ENCODE peak calls at places on chromosomes 4 and X, in seven cellular contexts. One of them, this sample, is unnamed.

GRCh38 chrX:39491548-39492297 is 606.0 kb downstream of the BCOR start:
- DNase-seq in CD8-positive, alpha-beta T cell: peak
- DNase-seq in GM06990: peak
- DNase-seq in colonic mucosa: peak
- DNase-seq in neural crest cell: no peak
- DNase-seq in A549: no peak
- DNase-seq in cardiac muscle cell: no peak
- DNase-seq in this sample: no peak

GRCh38 chr4:113474017-113474416 is 287.5 kb downstream of the CAMK2D start:
- DNase-seq in CD8-positive, alpha-beta T cell: no peak
- DNase-seq in GM06990: no peak
- DNase-seq in colonic mucosa: no peak
- DNase-seq in neural crest cell: no peak
- DNase-seq in A549: no peak
- DNase-seq in cardiac muscle cell: no peak
- DNase-seq in this sample: no peak

GRCh38 chr4:56410247-56410646 is 23.0 kb upstream of the AASDH start:
- DNase-seq in CD8-positive, alpha-beta T cell: no peak
- DNase-seq in GM06990: no peak
- DNase-seq in colonic mucosa: peak
- DNase-seq in neural crest cell: no peak
- DNase-seq in A549: peak
- DNase-seq in cardiac muscle cell: peak
- DNase-seq in this sample: peak

GRCh38 chrX:47482512-47483309 is at the start of gene ZNF41:
- DNase-seq in CD8-positive, alpha-beta T cell: peak
- DNase-seq in GM06990: peak
- DNase-seq in colonic mucosa: peak
- DNase-seq in neural crest cell: peak
- DNase-seq in A549: peak
- DNase-seq in cardiac muscle cell: peak
- DNase-seq in this sample: peak

GRCh38 chr4:165723051-165723805 is 149.8 kb upstream of the TLL1 start:
- DNase-seq in CD8-positive, alpha-beta T cell: no peak
- DNase-seq in GM06990: no peak
- DNase-seq in colonic mucosa: no peak
- DNase-seq in neural crest cell: no peak
- DNase-seq in A549: no peak
- DNase-seq in cardiac muscle cell: no peak
- DNase-seq in this sample: no peak

GRCh38 chrX:15055146-15055930 is 182.1 kb downstream of the MOSPD2 start:
- DNase-seq in CD8-positive, alpha-beta T cell: no peak
- DNase-seq in GM06990: no peak
- DNase-seq in colonic mucosa: no peak
- DNase-seq in neural crest cell: no peak
- DNase-seq in A549: no peak
- DNase-seq in cardiac muscle cell: no peak
- DNase-seq in this sample: no peak

GRCh38 chr4:121140712-121141111 is 23.4 kb downstream of the TNIP3 start:
- DNase-seq in CD8-positive, alpha-beta T cell: no peak
- DNase-seq in GM06990: no peak
- DNase-seq in colonic mucosa: no peak
- DNase-seq in neural crest cell: no peak
- DNase-seq in A549: no peak
- DNase-seq in cardiac muscle cell: no peak
- DNase-seq in this sample: no peak

GRCh38 chr4:12884846-12885796 is 599.0 kb downstream of the RAB28 start:
- DNase-seq in CD8-positive, alpha-beta T cell: no peak
- DNase-seq in GM06990: no peak
- DNase-seq in colonic mucosa: no peak
- DNase-seq in neural crest cell: no peak
- DNase-seq in A549: no peak
- DNase-seq in cardiac muscle cell: no peak
- DNase-seq in this sample: no peak

GRCh38 chr4:136650541-136651277 is 881.6 kb downstream of the PCDH18 start:
- DNase-seq in CD8-positive, alpha-beta T cell: no peak
- DNase-seq in GM06990: no peak
- DNase-seq in colonic mucosa: no peak
- DNase-seq in neural crest cell: no peak
- DNase-seq in A549: peak
- DNase-seq in cardiac muscle cell: no peak
- DNase-seq in this sample: peak

GRCh38 chr4:186248643-186249042 is 17.3 kb upstream of the F11 start:
- DNase-seq in CD8-positive, alpha-beta T cell: no peak
- DNase-seq in GM06990: no peak
- DNase-seq in colonic mucosa: no peak
- DNase-seq in neural crest cell: no peak
- DNase-seq in A549: no peak
- DNase-seq in cardiac muscle cell: no peak
- DNase-seq in this sample: no peak

GRCh38 chr4:88008133-88008621 is 742 bp downstream of the PKD2 start:
- DNase-seq in CD8-positive, alpha-beta T cell: no peak
- DNase-seq in GM06990: peak
- DNase-seq in colonic mucosa: peak
- DNase-seq in neural crest cell: peak
- DNase-seq in A549: peak
- DNase-seq in cardiac muscle cell: peak
- DNase-seq in this sample: peak

GRCh38 chr4:182878633-182879495 is 38.3 kb downstream of the DCTD start:
- DNase-seq in CD8-positive, alpha-beta T cell: no peak
- DNase-seq in GM06990: no peak
- DNase-seq in colonic mucosa: no peak
- DNase-seq in neural crest cell: no peak
- DNase-seq in A549: no peak
- DNase-seq in cardiac muscle cell: no peak
- DNase-seq in this sample: no peak

GRCh38 chr4:87911252-87911774 is 64.2 kb upstream of the SPP1 start:
- DNase-seq in CD8-positive, alpha-beta T cell: no peak
- DNase-seq in GM06990: no peak
- DNase-seq in colonic mucosa: no peak
- DNase-seq in neural crest cell: no peak
- DNase-seq in A549: no peak
- DNase-seq in cardiac muscle cell: peak
- DNase-seq in this sample: peak

GRCh38 chrX:14712096-14712495 is 160.8 kb downstream of the FANCB start:
- DNase-seq in CD8-positive, alpha-beta T cell: no peak
- DNase-seq in GM06990: no peak
- DNase-seq in colonic mucosa: no peak
- DNase-seq in neural crest cell: no peak
- DNase-seq in A549: no peak
- DNase-seq in cardiac muscle cell: no peak
- DNase-seq in this sample: no peak

GRCh38 chrX:19772306-19772705 is 115.1 kb downstream of the SH3KBP1 start:
- DNase-seq in CD8-positive, alpha-beta T cell: no peak
- DNase-seq in GM06990: no peak
- DNase-seq in colonic mucosa: no peak
- DNase-seq in neural crest cell: no peak
- DNase-seq in A549: no peak
- DNase-seq in cardiac muscle cell: no peak
- DNase-seq in this sample: no peak

GRCh38 chr4:138236035-138236434 is 6.1 kb downstream of the SLC7A11 start:
- DNase-seq in CD8-positive, alpha-beta T cell: no peak
- DNase-seq in GM06990: no peak
- DNase-seq in colonic mucosa: no peak
- DNase-seq in neural crest cell: no peak
- DNase-seq in A549: no peak
- DNase-seq in cardiac muscle cell: no peak
- DNase-seq in this sample: no peak

GRCh38 chrX:133294126-133294525 is 76.0 kb upstream of the TFDP3 start:
- DNase-seq in CD8-positive, alpha-beta T cell: no peak
- DNase-seq in GM06990: no peak
- DNase-seq in colonic mucosa: no peak
- DNase-seq in neural crest cell: no peak
- DNase-seq in A549: no peak
- DNase-seq in cardiac muscle cell: no peak
- DNase-seq in this sample: no peak

DNA sequence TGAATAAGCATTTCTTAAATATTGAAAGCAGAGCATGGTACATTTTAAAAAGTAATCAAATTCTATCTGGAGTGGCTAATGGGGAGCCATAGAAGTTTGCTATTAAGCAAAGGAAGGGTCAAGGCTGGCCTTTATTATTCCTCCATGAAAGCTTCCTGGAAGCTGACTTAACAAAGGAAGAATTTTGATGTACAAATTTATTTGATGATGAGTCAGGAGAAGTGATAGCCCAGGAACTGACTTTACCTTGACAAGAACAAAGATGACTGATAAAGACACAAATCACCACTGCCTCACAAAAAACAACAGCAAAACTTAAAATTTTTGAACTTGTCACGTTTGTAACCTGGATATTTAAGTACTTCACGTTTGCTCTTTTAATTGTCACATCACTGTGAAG is 872.1 kb downstream of the PCDH7 start:
- DNase-seq in CD8-positive, alpha-beta T cell: no peak
- DNase-seq in GM06990: no peak
- DNase-seq in colonic mucosa: no peak
- DNase-seq in neural crest cell: no peak
- DNase-seq in A549: peak
- DNase-seq in cardiac muscle cell: no peak
- DNase-seq in this sample: no peak
- TF ChIP-seq CTCF in CD8-positive, alpha-beta T cell: no peak
- TF ChIP-seq CTCF in GM06990: no peak
- TF ChIP-seq CTCF in colonic mucosa: no peak
- TF ChIP-seq CTCF in neural crest cell: no peak
- TF ChIP-seq CTCF in A549: no peak
- TF ChIP-seq CTCF in cardiac muscle cell: no peak
- TF ChIP-seq CTCF in this sample: no peak

GRCh38 chr4:108042927-108043326 is 53.2 kb downstream of the HADH start:
- DNase-seq in CD8-positive, alpha-beta T cell: no peak
- DNase-seq in GM06990: no peak
- DNase-seq in colonic mucosa: no peak
- DNase-seq in neural crest cell: no peak
- DNase-seq in A549: no peak
- DNase-seq in cardiac muscle cell: no peak
- DNase-seq in this sample: no peak
- TF ChIP-seq CTCF in CD8-positive, alpha-beta T cell: no peak
- TF ChIP-seq CTCF in GM06990: peak
- TF ChIP-seq CTCF in colonic mucosa: no peak
- TF ChIP-seq CTCF in neural crest cell: no peak
- TF ChIP-seq CTCF in A549: no peak
- TF ChIP-seq CTCF in cardiac muscle cell: no peak
- TF ChIP-seq CTCF in this sample: no peak

GRCh38 chr4:5976431-5976830 is 41.8 kb downstream of the C4orf50 start:
- DNase-seq in CD8-positive, alpha-beta T cell: no peak
- DNase-seq in GM06990: no peak
- DNase-seq in colonic mucosa: no peak
- DNase-seq in neural crest cell: no peak
- DNase-seq in A549: peak
- DNase-seq in cardiac muscle cell: no peak
- DNase-seq in this sample: no peak

GRCh38 chr4:5976921-5977320 is 41.3 kb downstream of the C4orf50 start:
- DNase-seq in CD8-positive, alpha-beta T cell: no peak
- DNase-seq in GM06990: no peak
- DNase-seq in colonic mucosa: no peak
- DNase-seq in neural crest cell: no peak
- DNase-seq in A549: no peak
- DNase-seq in cardiac muscle cell: no peak
- DNase-seq in this sample: no peak

GRCh38 chr4:5980436-5981155 is 37.6 kb downstream of the C4orf50 start:
- DNase-seq in CD8-positive, alpha-beta T cell: no peak
- DNase-seq in GM06990: no peak
- DNase-seq in colonic mucosa: no peak
- DNase-seq in neural crest cell: no peak
- DNase-seq in A549: peak
- DNase-seq in cardiac muscle cell: no peak
- DNase-seq in this sample: no peak

GRCh38 chr4:5982156-5982973 is 35.9 kb downstream of the C4orf50 start:
- DNase-seq in CD8-positive, alpha-beta T cell: no peak
- DNase-seq in GM06990: no peak
- DNase-seq in colonic mucosa: no peak
- DNase-seq in neural crest cell: no peak
- DNase-seq in A549: no peak
- DNase-seq in cardiac muscle cell: no peak
- DNase-seq in this sample: no peak

GRCh38 chr4:5979981-5980380 is 38.2 kb downstream of the C4orf50 start:
- DNase-seq in CD8-positive, alpha-beta T cell: no peak
- DNase-seq in GM06990: no peak
- DNase-seq in colonic mucosa: no peak
- DNase-seq in neural crest cell: peak
- DNase-seq in A549: peak
- DNase-seq in cardiac muscle cell: peak
- DNase-seq in this sample: peak
- TF ChIP-seq CTCF in CD8-positive, alpha-beta T cell: no peak
- TF ChIP-seq CTCF in GM06990: peak
- TF ChIP-seq CTCF in colonic mucosa: no peak
- TF ChIP-seq CTCF in neural crest cell: peak
- TF ChIP-seq CTCF in A549: peak
- TF ChIP-seq CTCF in cardiac muscle cell: peak
- TF ChIP-seq CTCF in this sample: no peak

DNA sequence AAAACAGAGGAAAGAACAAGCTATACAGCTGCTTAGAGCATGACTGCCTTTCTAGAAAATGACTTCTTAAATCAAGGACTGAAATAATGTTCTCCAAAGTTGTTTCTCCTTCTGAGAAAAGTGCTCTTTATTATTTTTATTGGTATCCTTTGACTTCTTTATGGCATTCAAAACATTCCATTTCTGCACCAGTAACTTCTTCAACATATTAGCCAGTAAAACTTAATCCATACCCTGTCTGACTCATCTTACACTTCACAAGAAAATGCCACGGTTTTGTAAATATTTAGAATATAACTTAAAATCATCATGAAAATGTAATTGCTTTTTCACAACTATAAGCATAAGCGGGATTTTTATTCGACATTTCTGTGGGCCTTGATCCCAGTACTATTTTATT is 180.4 kb downstream of the NR3C2 start:
- DNase-seq in CD8-positive, alpha-beta T cell: no peak
- DNase-seq in GM06990: no peak
- DNase-seq in colonic mucosa: no peak
- DNase-seq in neural crest cell: no peak
- DNase-seq in A549: no peak
- DNase-seq in cardiac muscle cell: no peak
- DNase-seq in this sample: no peak
- TF ChIP-seq CTCF in CD8-positive, alpha-beta T cell: no peak
- TF ChIP-seq CTCF in GM06990: no peak
- TF ChIP-seq CTCF in colonic mucosa: no peak
- TF ChIP-seq CTCF in neural crest cell: no peak
- TF ChIP-seq CTCF in A549: no peak
- TF ChIP-seq CTCF in cardiac muscle cell: no peak
- TF ChIP-seq CTCF in this sample: no peak

DNA sequence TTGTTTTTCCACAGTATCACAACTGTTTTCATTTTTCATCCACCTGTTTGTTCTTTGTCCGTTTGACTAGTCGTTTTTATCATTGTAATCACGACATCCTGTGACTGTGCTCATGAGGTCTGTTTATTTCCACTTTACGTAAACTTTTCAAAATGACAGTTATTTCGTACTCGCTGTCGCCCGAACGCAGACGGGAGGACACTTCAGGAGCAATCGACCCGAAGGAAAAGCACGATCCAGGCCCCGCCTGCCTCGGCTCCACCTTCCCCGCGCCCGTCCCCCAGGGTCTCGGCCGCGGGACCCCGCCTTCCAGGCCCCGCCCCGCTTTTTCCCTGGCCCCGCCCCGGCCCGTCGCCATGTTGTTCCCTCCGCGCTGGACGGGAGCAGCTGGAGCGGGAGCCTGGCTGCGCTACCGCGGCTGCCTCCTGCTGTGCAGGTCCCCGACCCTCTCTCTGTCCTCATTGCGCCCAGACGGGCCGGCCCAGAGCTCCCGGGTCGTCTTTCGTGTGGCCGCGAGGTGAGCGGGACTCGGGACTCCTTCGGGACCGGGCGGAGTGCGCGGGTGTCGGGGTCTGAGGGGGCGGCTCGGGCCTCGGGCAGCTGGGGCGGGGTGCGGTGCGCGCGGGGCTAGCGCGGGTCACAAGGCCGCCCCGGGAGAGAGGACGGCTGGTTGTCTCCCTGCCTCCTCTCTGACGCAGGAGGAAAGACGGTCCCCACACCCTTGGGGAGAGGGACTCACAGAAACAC is at the start of gene RAB9A:
- DNase-seq in CD8-positive, alpha-beta T cell: peak
- DNase-seq in GM06990: peak
- DNase-seq in colonic mucosa: peak
- DNase-seq in neural crest cell: peak
- DNase-seq in A549: peak
- DNase-seq in cardiac muscle cell: peak
- DNase-seq in this sample: peak
- TF ChIP-seq CTCF in CD8-positive, alpha-beta T cell: no peak
- TF ChIP-seq CTCF in GM06990: no peak
- TF ChIP-seq CTCF in colonic mucosa: no peak
- TF ChIP-seq CTCF in neural crest cell: no peak
- TF ChIP-seq CTCF in A549: no peak
- TF ChIP-seq CTCF in cardiac muscle cell: no peak
- TF ChIP-seq CTCF in this sample: no peak

This sample was measured in Calu3.